ENCODE peak calls at places on chromosomes 12 and 14, in seven cellular contexts. L is lower lobe of right lung; C is CD4-positive, CD25-positive, alpha-beta regulatory T cell; U is pancreas; H is heart right ventricle; G is endothelial cell of umbilical vein; D is AG10803. X is an unnamed sample.

GRCh38 chr14:69879175-69880047 is at the start of gene SMOC1:
- DNase-seq in G (peak), L (no peak), C (no peak), U (peak), D (no peak), H (peak), X (no peak)

GRCh38 chr14:65637780-65638179 is 225.2 kb downstream of the FUT8 start:
- DNase-seq in L (no peak), G (no peak), D (peak), H (no peak), U (no peak), C (peak), X (peak)

GRCh38 chr14:53226553-53226952 is 73.4 kb upstream of the DDHD1 start:
- DNase-seq in C (no peak), L (no peak), U (no peak), H (peak), G (no peak), D (peak), X (peak)

GRCh38 chr14:103257211-103257962 is 76.7 kb upstream of the EIF5 start:
- DNase-seq in C (no peak), D (peak), U (no peak), H (no peak), L (no peak), G (no peak), X (no peak)

GRCh38 chr14:41476526-41476925 is 130.2 kb upstream of the LRFN5 start:
- DNase-seq in C (no peak), U (no peak), D (no peak), G (no peak), L (no peak), H (no peak), X (no peak)

GRCh38 chr14:43765474-43765873 is 741.6 kb downstream of the FSCB start:
- DNase-seq in D (no peak), G (no peak), L (no peak), U (no peak), C (no peak), H (no peak), X (no peak)

GRCh38 chr12:120126635-120127005 is 10.1 kb upstream of the RAB35 start:
- DNase-seq in H (peak), U (no peak), D (peak), L (peak), G (peak), C (no peak), X (no peak)

GRCh38 chr12:50763637-50764115 is at the start of gene ATF1:
- DNase-seq in U (peak), G (peak), L (peak), D (peak), H (peak), C (peak), X (peak)

GRCh38 chr12:100544165-100544564 is 29.3 kb upstream of the GAS2L3 start:
- DNase-seq in H (no peak), C (no peak), D (no peak), G (no peak), L (no peak), U (no peak), X (no peak)

GRCh38 chr14:72646861-72647528 is 246.9 kb downstream of the DPF3 start:
- DNase-seq in G (peak), D (peak), C (no peak), L (no peak), U (no peak), H (no peak), X (no peak)

GRCh38 chr14:81427348-81428058 is 27.4 kb upstream of the STON2 start:
- DNase-seq in C (no peak), U (no peak), D (no peak), L (peak), G (no peak), H (peak), X (no peak)

GRCh38 chr14:81625343-81625742 is 91.7 kb upstream of the SEL1L start:
- DNase-seq in G (no peak), L (no peak), H (no peak), C (peak), U (no peak), D (peak), X (peak)

GRCh38 chr12:111093428-111094142 is 173.2 kb upstream of the MYL2 start:
- DNase-seq in L (no peak), C (peak), G (no peak), H (no peak), U (no peak), D (no peak), X (peak)

GRCh38 chr12:80777587-80777986 is 60.9 kb downstream of the MYF5 start:
- DNase-seq in L (no peak), C (no peak), D (no peak), H (no peak), G (peak), U (no peak), X (no peak)

GRCh38 chr12:68557011-68557715 is 53.5 kb upstream of the RAP1B start:
- DNase-seq in G (peak), D (peak), H (no peak), L (no peak), C (no peak), U (no peak), X (no peak)

DNA sequence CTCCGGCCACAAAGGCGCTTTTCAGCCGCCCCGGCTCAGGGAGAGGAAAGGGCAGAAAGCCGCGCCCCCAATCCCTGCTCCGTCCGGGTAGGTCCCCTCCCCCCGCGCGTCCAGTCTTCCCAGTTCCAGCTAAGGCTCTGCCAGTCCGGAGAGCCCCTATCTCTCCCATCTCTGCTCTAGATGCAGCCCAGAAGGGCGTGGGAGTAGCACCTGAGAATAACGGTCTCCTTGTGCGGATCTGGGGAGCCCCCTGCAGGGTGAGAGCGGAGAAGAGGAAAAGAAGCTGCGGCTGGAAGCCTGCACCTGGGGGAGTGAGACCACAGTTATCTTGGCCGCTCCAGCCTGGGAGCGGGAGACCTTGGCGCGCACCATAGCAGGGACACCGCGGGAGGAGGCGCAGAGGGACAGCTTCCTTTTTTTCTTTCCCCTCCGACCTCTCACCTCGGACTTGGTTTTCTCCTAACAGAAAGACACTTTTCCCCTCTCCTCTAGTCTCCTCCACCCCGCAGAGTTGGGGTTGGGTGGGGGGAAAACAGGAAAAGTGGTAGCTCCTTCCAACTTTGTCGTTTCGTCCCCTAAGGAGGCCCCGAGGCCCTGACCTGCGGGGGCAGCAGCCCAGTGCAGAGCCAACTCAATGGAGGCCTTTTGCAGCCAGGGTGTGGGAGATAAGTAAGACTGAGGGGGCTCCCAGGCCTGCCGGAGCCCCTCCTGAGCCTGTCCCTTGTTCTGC is 2.4 kb downstream of the DHH start:
- DNase-seq in H (no peak), C (peak), U (no peak), L (no peak), G (peak), D (no peak), X (no peak)
- H3K4me3 ChIP-seq in H (peak), C (no peak), U (no peak), L (peak), G (peak), D (peak), X (no peak)

GRCh38 chr14:79580414-79580813 is 630.9 kb downstream of the DIO2 start:
- DNase-seq in H (no peak), G (no peak), U (no peak), C (no peak), D (no peak), L (no peak), X (no peak)
- H3K4me3 ChIP-seq in H (no peak), G (no peak), U (no peak), C (no peak), D (no peak), L (no peak), X (no peak)

DNA sequence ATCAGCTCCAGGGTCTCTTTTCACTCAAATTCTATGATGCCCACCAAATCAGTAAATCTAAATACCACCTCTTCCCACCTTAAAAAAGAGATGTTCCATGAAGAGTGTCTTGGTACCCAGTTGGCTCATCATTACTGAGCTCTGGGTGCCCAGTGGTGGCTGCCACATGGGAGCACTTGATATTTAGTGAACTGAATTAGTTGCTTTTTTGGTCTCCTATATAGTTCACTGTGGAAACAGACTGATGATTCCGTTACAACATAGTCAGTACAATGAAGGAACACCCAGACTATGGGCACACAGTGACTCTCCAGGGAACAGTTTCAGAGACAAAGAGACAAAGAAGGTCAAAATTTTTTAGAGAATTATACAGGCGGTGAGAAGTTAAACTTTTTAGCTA is 14.7 kb upstream of the YY1 start:
- DNase-seq in L (no peak), G (no peak), D (no peak), U (no peak), C (peak), H (no peak), X (no peak)
- H3K4me3 ChIP-seq in L (no peak), G (no peak), D (no peak), U (no peak), C (peak), H (no peak), X (peak)

DNA sequence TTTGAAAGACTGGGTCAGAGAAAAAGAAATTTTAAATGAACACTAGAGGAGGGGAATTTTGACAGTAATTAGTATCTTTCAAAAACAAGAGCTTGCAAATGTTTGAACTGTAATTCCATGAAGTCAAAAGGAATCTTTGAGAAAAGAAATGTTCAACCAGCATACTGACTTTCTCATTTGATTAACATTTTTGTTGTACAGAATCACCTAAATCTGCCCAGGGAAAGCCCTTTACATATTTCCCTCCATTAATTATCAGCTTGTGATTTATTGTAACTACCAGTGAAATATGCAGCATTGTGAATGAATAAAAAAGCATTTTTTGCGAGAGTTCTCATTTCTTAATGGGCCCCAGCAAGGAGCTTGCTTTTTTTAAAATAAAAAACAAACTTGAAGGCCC is 61.2 kb upstream of the CCDC91 start:
- DNase-seq in G (no peak), C (no peak), U (no peak), L (no peak), D (peak), H (no peak), X (no peak)
- H3K4me3 ChIP-seq in G (no peak), C (no peak), U (no peak), L (no peak), D (no peak), H (no peak), X (no peak)

GRCh38 chr12:6346235-6346832 is 4.5 kb upstream of the TNFRSF1A start:
- DNase-seq in G (no peak), C (no peak), U (no peak), H (no peak), L (no peak), D (no peak), X (no peak)
- H3K4me3 ChIP-seq in G (no peak), C (no peak), U (no peak), H (no peak), L (no peak), D (no peak), X (no peak)

DNA sequence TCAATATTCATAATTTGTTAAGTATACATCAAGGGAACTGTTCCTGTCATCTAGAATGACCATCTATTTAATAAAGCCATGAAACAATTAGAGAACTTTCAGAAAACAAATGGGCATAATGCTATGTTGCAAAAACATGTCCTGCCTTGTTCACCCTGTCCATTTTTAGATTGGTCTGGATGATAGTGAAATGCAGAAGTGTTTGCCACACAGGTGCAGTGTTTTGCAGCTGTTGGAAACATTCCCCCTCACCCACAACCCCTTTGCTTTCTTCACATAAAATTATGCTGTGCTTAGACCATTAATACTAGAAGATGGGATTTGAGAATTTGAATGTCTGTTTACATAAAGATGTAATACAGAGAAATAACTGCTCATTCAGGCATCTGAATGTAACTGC is 36.5 kb downstream of the LEMD3 start:
- DNase-seq in C (no peak), L (no peak), U (no peak), D (no peak), G (no peak), H (no peak), X (no peak)
- H3K4me3 ChIP-seq in C (no peak), L (no peak), U (no peak), D (no peak), G (no peak), H (no peak), X (no peak)

GRCh38 chr12:114669501-114670256 is 14.3 kb downstream of the TBX3 start:
- DNase-seq in H (no peak), L (no peak), G (no peak), U (no peak), D (peak), C (no peak), X (no peak)

GRCh38 chr12:114667669-114668150 is 16.3 kb downstream of the TBX3 start:
- DNase-seq in D (no peak), H (no peak), G (no peak), C (no peak), L (no peak), U (no peak), X (no peak)

GRCh38 chr12:114668905-114669304 is 15.1 kb downstream of the TBX3 start:
- DNase-seq in C (no peak), H (no peak), U (no peak), D (no peak), L (no peak), G (no peak), X (no peak)

GRCh38 chr12:114666746-114667668 is 17.0 kb downstream of the TBX3 start:
- DNase-seq in L (no peak), C (no peak), U (no peak), D (no peak), G (no peak), H (no peak), X (no peak)

DNA sequence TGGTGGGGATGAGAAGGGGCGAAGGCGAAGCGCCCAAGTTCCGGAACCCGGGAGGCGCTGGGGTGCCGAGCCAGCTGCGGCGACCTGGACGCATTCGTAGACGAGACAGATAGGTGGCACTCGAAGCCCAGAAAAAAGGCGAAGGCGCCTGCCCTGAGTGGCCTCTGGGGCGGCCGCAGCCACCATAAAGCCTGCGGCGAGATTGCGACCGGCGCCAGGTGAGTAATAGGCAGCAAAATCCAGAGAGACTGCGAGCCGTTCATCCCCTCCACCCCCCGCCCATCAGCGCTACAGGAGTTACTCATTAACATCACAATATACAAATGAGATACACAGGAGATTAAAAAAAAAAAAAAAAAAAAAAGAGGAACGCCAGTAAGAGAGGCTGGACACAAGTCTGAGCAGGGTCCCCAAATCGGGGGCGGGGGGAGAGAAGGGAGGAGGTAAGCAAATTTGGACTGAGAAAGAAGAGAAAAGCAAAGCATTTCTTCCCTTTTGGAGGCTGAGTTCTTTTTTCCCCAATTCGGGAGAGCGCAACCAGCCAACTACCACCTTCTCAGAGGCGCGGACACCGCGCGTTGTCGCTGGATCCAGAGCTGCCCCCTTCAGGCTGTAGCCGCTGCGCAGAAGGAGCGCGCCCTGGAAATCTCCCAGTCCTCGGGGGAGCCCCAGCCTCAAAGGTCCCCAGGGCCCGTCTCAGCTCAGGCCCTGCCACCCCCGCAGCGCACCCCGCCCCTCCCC is 15.7 kb downstream of the TBX3 start:
- DNase-seq in G (peak), H (peak), D (peak), L (peak), U (peak), C (no peak), X (no peak)
- H3K4me3 ChIP-seq in G (no peak), H (peak), D (peak), L (peak), U (no peak), C (no peak), X (no peak)

GRCh38 chr12:46490635-46491034 is 118.1 kb upstream of the SLC38A2 start:
- DNase-seq in D (peak), L (no peak), H (no peak), C (no peak), U (no peak), G (peak), X (no peak)

GRCh38 chr12:46494424-46494823 is 121.9 kb upstream of the SLC38A2 start:
- DNase-seq in C (no peak), U (no peak), H (no peak), L (no peak), G (peak), D (peak), X (no peak)

GRCh38 chr12:46491548-46491947 is 119.0 kb upstream of the SLC38A2 start:
- DNase-seq in D (no peak), G (peak), L (no peak), C (no peak), U (no peak), H (no peak), X (no peak)

GRCh38 chr12:46493352-46494209 is 121.0 kb upstream of the SLC38A2 start:
- DNase-seq in U (no peak), G (peak), H (no peak), L (no peak), D (no peak), C (no peak), X (no peak)

DNA sequence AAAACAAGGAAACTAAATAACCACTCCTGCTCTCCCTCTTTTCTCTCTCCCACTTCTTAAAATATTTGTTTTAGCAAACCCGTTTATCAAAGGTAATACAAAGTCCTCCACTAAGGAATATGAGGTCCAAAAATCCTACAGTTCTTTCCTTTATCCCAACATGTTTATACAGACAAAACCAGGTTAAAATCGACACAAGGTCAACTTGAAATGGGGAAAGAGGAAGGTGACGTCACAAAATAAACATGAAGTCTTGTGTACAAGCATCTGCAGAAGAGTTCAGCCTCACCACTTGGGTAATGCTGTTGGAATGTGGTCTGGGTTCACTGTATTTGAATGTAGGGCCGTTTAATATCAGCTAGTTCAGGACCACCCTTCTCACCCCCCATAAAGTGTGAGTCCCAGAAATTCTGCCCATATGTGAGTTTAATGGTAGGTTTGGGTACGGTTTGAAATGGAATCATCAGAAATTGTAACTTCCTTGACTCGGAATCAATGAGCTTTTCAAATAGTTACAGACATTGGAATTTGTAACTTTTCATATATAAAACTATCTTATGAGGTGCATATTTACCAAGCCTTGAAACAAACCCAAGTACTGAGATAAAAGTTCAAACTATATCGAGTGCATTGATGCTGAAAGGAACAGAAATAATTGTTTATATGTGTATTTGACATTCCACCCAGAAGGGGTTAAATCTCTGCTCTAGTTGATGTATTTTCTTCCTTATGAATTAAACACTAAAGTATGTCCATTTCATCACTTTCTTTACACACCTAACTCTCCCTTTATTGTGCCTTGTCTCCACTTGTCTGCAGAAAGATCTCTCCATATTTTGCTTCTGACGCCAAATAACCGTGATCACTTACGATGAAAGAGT is 120.1 kb upstream of the SLC38A2 start:
- DNase-seq in G (peak), C (no peak), H (no peak), L (no peak), D (peak), U (peak), X (no peak)
- H3K4me3 ChIP-seq in G (no peak), C (no peak), H (no peak), L (no peak), D (no peak), U (no peak), X (no peak)

GRCh38 chr12:52629251-52630103 is 11.1 kb upstream of the KRT73 start:
- DNase-seq in C (no peak), D (no peak), G (no peak), U (no peak), H (no peak), L (no peak), X (no peak)
- H3K4me3 ChIP-seq in C (no peak), D (no peak), G (no peak), U (no peak), H (no peak), L (no peak), X (no peak)

X was measured in Jurkat, Clone E6-1.